ENCODE peak calls at places on chromosomes 2 and 18, in ten cellular contexts. One of them, this sample, is unnamed.

GRCh38 chr18:73688851-73689659 is 458.6 kb downstream of the FBXO15 start:
- DNase-seq in psoas muscle: no peak
- DNase-seq in fibroblast of lung: peak; percentile 97
- DNase-seq in A549: no peak
- DNase-seq in IMR-90: peak; percentile 98
- DNase-seq in BE2C: no peak
- DNase-seq in upper lobe of left lung: no peak
- DNase-seq in uterus: no peak
- DNase-seq in heart right ventricle: no peak
- DNase-seq in ascending aorta: no peak
- DNase-seq in this sample: no peak

GRCh38 chr2:224666951-224667553 is 49.1 kb downstream of the CCDC195 start:
- DNase-seq in psoas muscle: no peak
- DNase-seq in fibroblast of lung: no peak
- DNase-seq in A549: no peak
- DNase-seq in IMR-90: no peak
- DNase-seq in BE2C: no peak
- DNase-seq in upper lobe of left lung: no peak
- DNase-seq in uterus: no peak
- DNase-seq in heart right ventricle: no peak
- DNase-seq in ascending aorta: no peak
- DNase-seq in this sample: no peak

GRCh38 chr2:226694142-226694541 is 105.5 kb downstream of the IRS1 start:
- DNase-seq in psoas muscle: no peak
- DNase-seq in fibroblast of lung: no peak
- DNase-seq in A549: no peak
- DNase-seq in IMR-90: no peak
- DNase-seq in BE2C: no peak
- DNase-seq in upper lobe of left lung: no peak
- DNase-seq in uterus: no peak
- DNase-seq in heart right ventricle: no peak
- DNase-seq in ascending aorta: no peak
- DNase-seq in this sample: no peak

GRCh38 chr2:36173760-36174362 is 181.7 kb upstream of the CRIM1 start:
- DNase-seq in psoas muscle: no peak
- DNase-seq in fibroblast of lung: no peak
- DNase-seq in A549: no peak
- DNase-seq in IMR-90: no peak
- DNase-seq in BE2C: no peak
- DNase-seq in upper lobe of left lung: no peak
- DNase-seq in uterus: no peak
- DNase-seq in heart right ventricle: no peak
- DNase-seq in ascending aorta: no peak
- DNase-seq in this sample: no peak

GRCh38 chr2:240734756-240735155 is 43.1 kb downstream of the AQP12A start:
- DNase-seq in psoas muscle: no peak
- DNase-seq in fibroblast of lung: no peak
- DNase-seq in A549: no peak
- DNase-seq in IMR-90: no peak
- DNase-seq in BE2C: no peak
- DNase-seq in upper lobe of left lung: no peak
- DNase-seq in uterus: no peak
- DNase-seq in heart right ventricle: no peak
- DNase-seq in ascending aorta: no peak
- DNase-seq in this sample: no peak

GRCh38 chr18:10421859-10422258 is 32.6 kb upstream of the APCDD1 start:
- DNase-seq in psoas muscle: peak; percentile 40
- DNase-seq in fibroblast of lung: peak; percentile 59
- DNase-seq in A549: no peak
- DNase-seq in IMR-90: peak; percentile 69
- DNase-seq in BE2C: no peak
- DNase-seq in upper lobe of left lung: no peak
- DNase-seq in uterus: no peak
- DNase-seq in heart right ventricle: no peak
- DNase-seq in ascending aorta: no peak
- DNase-seq in this sample: no peak

GRCh38 chr2:151228847-151229497 is 32.7 kb downstream of the RBM43 start:
- DNase-seq in psoas muscle: no peak
- DNase-seq in fibroblast of lung: no peak
- DNase-seq in A549: no peak
- DNase-seq in IMR-90: no peak
- DNase-seq in BE2C: no peak
- DNase-seq in upper lobe of left lung: no peak
- DNase-seq in uterus: no peak
- DNase-seq in heart right ventricle: no peak
- DNase-seq in ascending aorta: no peak
- DNase-seq in this sample: no peak

GRCh38 chr18:63132819-63133200 is 186.8 kb downstream of the BCL2 start:
- DNase-seq in psoas muscle: no peak
- DNase-seq in fibroblast of lung: no peak
- DNase-seq in A549: no peak
- DNase-seq in IMR-90: no peak
- DNase-seq in BE2C: no peak
- DNase-seq in upper lobe of left lung: no peak
- DNase-seq in uterus: no peak
- DNase-seq in heart right ventricle: no peak
- DNase-seq in ascending aorta: no peak
- DNase-seq in this sample: no peak

GRCh38 chr2:235533616-235534385 is 40.0 kb downstream of the AGAP1 start:
- DNase-seq in psoas muscle: no peak
- DNase-seq in fibroblast of lung: no peak
- DNase-seq in A549: no peak
- DNase-seq in IMR-90: no peak
- DNase-seq in BE2C: peak; percentile 43
- DNase-seq in upper lobe of left lung: no peak
- DNase-seq in uterus: no peak
- DNase-seq in heart right ventricle: no peak
- DNase-seq in ascending aorta: no peak
- DNase-seq in this sample: no peak

GRCh38 chr2:68744517-68744916 is 9.9 kb downstream of the ARHGAP25 start:
- DNase-seq in psoas muscle: no peak
- DNase-seq in fibroblast of lung: no peak
- DNase-seq in A549: no peak
- DNase-seq in IMR-90: no peak
- DNase-seq in BE2C: no peak
- DNase-seq in upper lobe of left lung: no peak
- DNase-seq in uterus: no peak
- DNase-seq in heart right ventricle: no peak
- DNase-seq in ascending aorta: no peak
- DNase-seq in this sample: no peak

GRCh38 chr18:13441731-13442130 is 223.2 kb downstream of the LDLRAD4 start:
- DNase-seq in psoas muscle: no peak
- DNase-seq in fibroblast of lung: no peak
- DNase-seq in A549: no peak
- DNase-seq in IMR-90: no peak
- DNase-seq in BE2C: no peak
- DNase-seq in upper lobe of left lung: no peak
- DNase-seq in uterus: no peak
- DNase-seq in heart right ventricle: no peak
- DNase-seq in ascending aorta: no peak
- DNase-seq in this sample: no peak

GRCh38 chr18:13442451-13442850 is 223.9 kb downstream of the LDLRAD4 start:
- DNase-seq in psoas muscle: no peak
- DNase-seq in fibroblast of lung: no peak
- DNase-seq in A549: no peak
- DNase-seq in IMR-90: no peak
- DNase-seq in BE2C: no peak
- DNase-seq in upper lobe of left lung: no peak
- DNase-seq in uterus: no peak
- DNase-seq in heart right ventricle: no peak
- DNase-seq in ascending aorta: no peak
- DNase-seq in this sample: no peak

GRCh38 chr18:13439475-13439874 is 220.9 kb downstream of the LDLRAD4 start:
- DNase-seq in psoas muscle: no peak
- DNase-seq in fibroblast of lung: no peak
- DNase-seq in A549: no peak
- DNase-seq in IMR-90: no peak
- DNase-seq in BE2C: no peak
- DNase-seq in upper lobe of left lung: no peak
- DNase-seq in uterus: no peak
- DNase-seq in heart right ventricle: no peak
- DNase-seq in ascending aorta: no peak
- DNase-seq in this sample: no peak

GRCh38 chr18:13438507-13439056 is 220.0 kb downstream of the LDLRAD4 start:
- DNase-seq in psoas muscle: no peak
- DNase-seq in fibroblast of lung: no peak
- DNase-seq in A549: no peak
- DNase-seq in IMR-90: no peak
- DNase-seq in BE2C: no peak
- DNase-seq in upper lobe of left lung: no peak
- DNase-seq in uterus: no peak
- DNase-seq in heart right ventricle: no peak
- DNase-seq in ascending aorta: no peak
- DNase-seq in this sample: no peak

GRCh38 chr18:13440277-13441248 is 222.0 kb downstream of the LDLRAD4 start:
- DNase-seq in psoas muscle: no peak
- DNase-seq in fibroblast of lung: no peak
- DNase-seq in A549: no peak
- DNase-seq in IMR-90: no peak
- DNase-seq in BE2C: no peak
- DNase-seq in upper lobe of left lung: no peak
- DNase-seq in uterus: no peak
- DNase-seq in heart right ventricle: no peak
- DNase-seq in ascending aorta: no peak
- DNase-seq in this sample: no peak
- H3K4me1 ChIP-seq in psoas muscle: peaks cover 19% of the 10 kb centered on the region
- H3K4me1 ChIP-seq in fibroblast of lung: no peaks in the 10 kb centered on the region
- H3K4me1 ChIP-seq in A549: peaks cover 20% of the 10 kb centered on the region
- H3K4me1 ChIP-seq in IMR-90: no peaks in the 10 kb centered on the region
- H3K4me1 ChIP-seq in BE2C: no peaks in the 10 kb centered on the region
- H3K4me1 ChIP-seq in upper lobe of left lung: peaks cover 5% of the 10 kb centered on the region
- H3K4me1 ChIP-seq in uterus: no peaks in the 10 kb centered on the region
- H3K4me1 ChIP-seq in heart right ventricle: peaks cover 17% of the 10 kb centered on the region
- H3K4me1 ChIP-seq in ascending aorta: peaks cover 24% of the 10 kb centered on the region
- H3K4me1 ChIP-seq in this sample: peaks cover 46% of the 10 kb centered on the region

DNA sequence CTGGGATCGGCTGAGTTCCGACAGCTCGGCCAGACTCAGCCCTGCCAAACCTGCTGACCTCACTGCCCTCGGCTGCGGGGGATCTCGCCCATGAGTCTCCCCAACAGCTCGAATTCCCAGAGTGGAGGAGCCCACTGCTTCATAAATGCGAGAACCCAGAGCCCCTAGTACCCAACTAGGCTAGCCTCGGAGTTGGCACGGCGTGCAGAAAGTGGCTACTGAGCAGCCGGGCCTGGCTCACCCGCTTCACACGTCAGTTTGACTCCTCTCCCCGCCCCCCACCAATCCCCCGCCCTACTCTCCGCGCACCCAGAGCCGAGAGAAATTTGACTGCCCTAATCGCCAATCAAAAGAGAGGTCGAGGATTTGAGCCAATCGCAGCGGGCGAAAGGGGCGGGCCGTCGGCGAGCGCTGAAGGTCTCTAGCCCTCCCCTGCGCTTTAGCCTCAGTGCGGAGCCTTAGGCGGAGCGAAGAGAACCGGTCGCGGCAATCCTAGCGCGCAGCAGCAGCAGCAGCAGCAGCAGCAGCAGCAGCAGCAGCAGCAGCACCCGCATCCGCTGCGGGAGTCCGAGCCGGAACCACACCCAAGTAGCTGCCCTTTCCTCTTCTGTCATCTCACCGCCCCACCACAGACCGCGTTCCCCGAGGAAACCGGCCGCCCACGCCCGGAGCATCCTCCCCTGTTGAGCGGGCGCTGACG is at the start of gene GLS:
- DNase-seq in psoas muscle: peak; percentile 95
- DNase-seq in fibroblast of lung: peak; percentile 96
- DNase-seq in A549: peak; percentile 97
- DNase-seq in IMR-90: peak; percentile 96
- DNase-seq in BE2C: peak; percentile 97
- DNase-seq in upper lobe of left lung: peak; percentile 95
- DNase-seq in uterus: peak; percentile 97
- DNase-seq in heart right ventricle: peak; percentile 98
- DNase-seq in ascending aorta: peak; percentile 98
- DNase-seq in this sample: peak; percentile 97
- TF ChIP-seq CTCF in psoas muscle: no peak
- TF ChIP-seq CTCF in fibroblast of lung: no peak
- TF ChIP-seq CTCF in A549: no peak
- TF ChIP-seq CTCF in IMR-90: no peak
- TF ChIP-seq CTCF in BE2C: no peak
- TF ChIP-seq CTCF in upper lobe of left lung: no peak
- TF ChIP-seq CTCF in uterus: no peak
- TF ChIP-seq CTCF in heart right ventricle: no peak
- TF ChIP-seq CTCF in ascending aorta: no peak
- TF ChIP-seq CTCF in this sample: no peak

DNA sequence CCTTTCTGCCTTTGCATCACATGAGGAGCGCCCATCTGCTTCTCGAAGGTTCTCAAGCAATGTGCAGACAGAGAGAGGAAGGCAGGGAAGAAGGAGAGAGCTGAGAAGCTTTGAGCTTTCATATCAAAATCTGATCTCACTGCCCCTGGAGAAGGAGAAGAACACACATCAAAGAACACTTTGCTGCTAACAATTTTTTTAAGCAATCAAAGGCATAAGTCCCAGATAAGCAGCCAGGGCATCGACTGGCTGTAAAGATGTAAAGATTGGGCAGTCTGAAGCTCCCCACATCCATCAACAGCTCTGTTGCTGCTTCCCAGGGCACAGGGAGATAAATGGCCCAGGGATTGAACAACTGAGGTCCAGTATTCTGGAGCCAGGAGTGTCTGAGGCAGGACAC is 137.4 kb downstream of the TNS1 start:
- DNase-seq in psoas muscle: no peak
- DNase-seq in fibroblast of lung: no peak
- DNase-seq in A549: no peak
- DNase-seq in IMR-90: no peak
- DNase-seq in BE2C: no peak
- DNase-seq in upper lobe of left lung: no peak
- DNase-seq in uterus: no peak
- DNase-seq in heart right ventricle: no peak
- DNase-seq in ascending aorta: no peak
- DNase-seq in this sample: no peak
- H3K4me1 ChIP-seq in psoas muscle: peaks cover 76% of the 10 kb centered on the region
- H3K4me1 ChIP-seq in fibroblast of lung: no peaks in the 10 kb centered on the region
- H3K4me1 ChIP-seq in A549: no peaks in the 10 kb centered on the region
- H3K4me1 ChIP-seq in IMR-90: peaks cover 9% of the 10 kb centered on the region
- H3K4me1 ChIP-seq in BE2C: no peaks in the 10 kb centered on the region
- H3K4me1 ChIP-seq in upper lobe of left lung: peaks cover 17% of the 10 kb centered on the region
- H3K4me1 ChIP-seq in uterus: peaks cover 10% of the 10 kb centered on the region
- H3K4me1 ChIP-seq in heart right ventricle: peaks cover 66% of the 10 kb centered on the region
- H3K4me1 ChIP-seq in ascending aorta: peaks cover 65% of the 10 kb centered on the region
- H3K4me1 ChIP-seq in this sample: peaks cover 44% of the 10 kb centered on the region

DNA sequence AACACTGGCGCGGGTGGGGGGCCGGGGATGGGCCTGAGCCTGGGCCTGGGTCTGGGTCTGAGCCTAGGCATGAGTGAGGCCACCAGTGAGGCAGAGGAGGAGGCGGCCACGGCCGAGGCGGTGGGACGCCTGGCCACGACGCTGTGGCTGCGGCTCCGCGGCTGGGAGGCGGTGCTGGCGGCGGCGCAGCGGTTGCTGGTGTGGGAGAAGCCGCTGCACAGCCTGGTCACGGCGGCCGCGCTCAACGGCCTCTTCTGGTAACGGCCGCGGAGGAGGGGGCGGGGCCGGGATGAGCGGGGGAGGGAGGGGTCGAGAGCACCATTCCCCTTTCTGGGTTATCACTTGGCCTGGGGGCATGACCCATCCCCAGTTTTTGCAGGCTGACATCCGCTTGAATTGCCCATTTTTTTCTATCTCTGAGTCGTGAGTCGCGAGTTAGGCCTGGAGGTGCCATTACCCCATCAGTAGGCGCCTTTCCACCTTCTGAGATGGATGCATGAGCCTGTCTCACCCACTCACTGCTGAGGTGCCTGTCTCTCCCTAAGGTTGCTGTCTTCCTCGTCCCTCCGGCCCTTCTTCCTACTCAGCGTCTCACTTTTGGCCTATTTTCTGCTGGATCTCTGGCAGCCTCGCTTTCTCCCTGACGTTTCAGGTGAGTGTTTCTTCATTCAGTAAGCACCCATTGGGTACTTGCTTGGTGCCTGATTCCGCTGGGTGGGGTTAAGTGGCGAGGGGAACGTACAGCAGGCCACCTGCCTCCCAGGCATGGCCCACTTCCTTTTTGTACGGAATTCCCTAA is 501 bp downstream of the RETREG2 start:
- DNase-seq in psoas muscle: peak; percentile 56
- DNase-seq in fibroblast of lung: no peak
- DNase-seq in A549: peak; percentile 24
- DNase-seq in IMR-90: peak; percentile 15
- DNase-seq in BE2C: peak; percentile 57
- DNase-seq in upper lobe of left lung: peak; percentile 59
- DNase-seq in uterus: no peak
- DNase-seq in heart right ventricle: peak; percentile 43
- DNase-seq in ascending aorta: peak; percentile 73
- DNase-seq in this sample: peak; percentile 80
- TF ChIP-seq CTCF in psoas muscle: no peak
- TF ChIP-seq CTCF in fibroblast of lung: no peak
- TF ChIP-seq CTCF in A549: no peak
- TF ChIP-seq CTCF in IMR-90: no peak
- TF ChIP-seq CTCF in BE2C: no peak
- TF ChIP-seq CTCF in upper lobe of left lung: no peak
- TF ChIP-seq CTCF in uterus: no peak
- TF ChIP-seq CTCF in heart right ventricle: no peak
- TF ChIP-seq CTCF in ascending aorta: no peak
- TF ChIP-seq CTCF in this sample: no peak

This sample was measured in heart left ventricle.